ENCODE peak calls at places on chromosomes 1 and 21, in seven cellular contexts. G, D, N, T, W, V and Q are unnamed samples.

GRCh38 chr1:172382406-172382805 is 38.1 kb upstream of the C1orf105 start:
- DNase-seq in D (no peak), T (no peak), G (no peak), N (no peak), V (no peak), W (no peak), Q (no peak)

GRCh38 chr1:179831852-179832699 is 45.5 kb downstream of the TOR1AIP2 start:
- DNase-seq in V (no peak), W (no peak), N (no peak), D (no peak), G (no peak), T (no peak), Q (no peak)

GRCh38 chr1:904271-904950 is 19.3 kb upstream of the SAMD11 start:
- DNase-seq in G (peak), N (peak), W (peak), V (peak), D (peak), T (peak), Q (peak)

GRCh38 chr1:50681931-50682330 is 258.7 kb upstream of the DMRTA2 start:
- DNase-seq in G (no peak), D (no peak), N (no peak), T (no peak), V (peak), W (no peak), Q (no peak)

GRCh38 chr1:240356568-240356967 is 255.4 kb downstream of the GREM2 start:
- DNase-seq in V (no peak), T (no peak), D (no peak), W (no peak), N (no peak), G (no peak), Q (no peak)

GRCh38 chr1:112304612-112305011 is 91.4 kb upstream of the CTTNBP2NL start:
- DNase-seq in D (no peak), T (no peak), G (no peak), V (no peak), N (peak), W (no peak), Q (peak)

GRCh38 chr1:199054706-199055105 is 415.9 kb downstream of the PTPRC start:
- DNase-seq in T (no peak), V (no peak), W (no peak), G (no peak), D (no peak), N (no peak), Q (no peak)

GRCh38 chr1:3431266-3431665 is 23.2 kb upstream of the ARHGEF16 start:
- DNase-seq in N (peak), D (no peak), T (peak), V (no peak), W (no peak), G (no peak), Q (peak)

GRCh38 chr1:219498666-219499065 is 114.2 kb downstream of the ZC3H11B start:
- DNase-seq in G (no peak), D (peak), N (no peak), T (no peak), W (peak), V (no peak), Q (no peak)

GRCh38 chr1:227459326-227459841 is 104.0 kb upstream of the ZNF678 start:
- DNase-seq in N (no peak), W (no peak), V (no peak), T (no peak), G (no peak), D (no peak), Q (no peak)

GRCh38 chr21:42091899-42092508 is 20.9 kb downstream of the UMODL1 start:
- DNase-seq in V (no peak), T (no peak), N (peak), G (no peak), W (no peak), D (no peak), Q (no peak)

GRCh38 chr1:205531191-205532025 is 26.9 kb downstream of the CDK18 start:
- DNase-seq in D (no peak), T (no peak), N (no peak), V (no peak), G (no peak), W (no peak), Q (no peak)

GRCh38 chr1:200355815-200356214 is 54.0 kb downstream of the ZNF281 start:
- DNase-seq in G (no peak), V (no peak), W (no peak), T (no peak), N (no peak), D (no peak), Q (no peak)

GRCh38 chr1:5994713-5995621 is 2.7 kb upstream of the NPHP4 start:
- DNase-seq in V (no peak), G (peak), T (no peak), N (no peak), D (peak), W (peak), Q (no peak)

GRCh38 chr1:223363057-223363855 is 720 bp downstream of the SUSD4 start:
- DNase-seq in D (no peak), N (peak), V (no peak), G (no peak), T (peak), W (peak), Q (peak)

GRCh38 chr1:225545649-225546048 is 107.3 kb downstream of the ENAH start:
- DNase-seq in V (no peak), N (no peak), G (no peak), D (no peak), T (no peak), W (no peak), Q (no peak)

GRCh38 chr1:2583871-2584341 is 2.7 kb upstream of the PRXL2B start:
- DNase-seq in D (peak), N (peak), T (no peak), V (no peak), G (no peak), W (peak), Q (no peak)

GRCh38 chr1:63569917-63570316 is 23.3 kb upstream of the PGM1 start:
- DNase-seq in D (no peak), N (no peak), V (no peak), T (no peak), G (no peak), W (no peak), Q (no peak)

GRCh38 chr1:212281589-212281988 is 3.6 kb upstream of the PPP2R5A start:
- DNase-seq in W (no peak), G (no peak), N (no peak), D (no peak), V (no peak), T (no peak), Q (no peak)

GRCh38 chr1:220879090-220879508 is at the start of gene HLX:
- DNase-seq in D (peak), G (no peak), N (peak), V (peak), T (peak), W (peak), Q (peak)

GRCh38 chr1:211379446-211379845 is 52.8 kb downstream of the TRAF5 start:
- DNase-seq in N (no peak), T (no peak), V (no peak), G (no peak), D (no peak), W (no peak), Q (no peak)

GRCh38 chr1:18949689-18950414 is 6.6 kb downstream of the IFFO2 start:
- DNase-seq in D (no peak), W (no peak), G (no peak), T (no peak), V (no peak), N (peak), Q (peak)

GRCh38 chr1:197924516-197925123 is 7.4 kb downstream of the LHX9 start:
- DNase-seq in N (peak), V (peak), D (no peak), W (no peak), T (peak), G (no peak), Q (peak)

GRCh38 chr21:46194374-46195334 is 10.4 kb upstream of the SPATC1L start:
- DNase-seq in W (no peak), G (no peak), V (no peak), T (no peak), D (no peak), N (no peak), Q (peak)